ENCODE peak calls at places on chromosome 17, in eight cellular contexts. N is A549, M is GM23248, P is osteoblast, Y is lung, D is GM23338, G is PC-3, S is breast epithelium. I is an unnamed sample.

GRCh38 chr17:80760501-80760900 is 215.9 kb downstream of the RPTOR start:
- DNase-seq in N (no peak), M (no peak), P (no peak), Y (peak; percentile 50), D (no peak), G (peak; percentile 96), S (peak; percentile 62), I (peak; percentile 44)

GRCh38 chr17:75864448-75864871 is 9.3 kb upstream of the WBP2 start:
- DNase-seq in N (no peak), M (peak; percentile 81), P (peak; percentile 72), Y (peak; percentile 69), D (peak; percentile 74), G (no peak), S (no peak), I (peak; percentile 78)

GRCh38 chr17:82802141-82802540 is 37.7 kb downstream of the ZNF750 start:
- DNase-seq in N (no peak), M (peak; percentile 81), P (peak; percentile 97), Y (no peak), D (no peak), G (no peak), S (no peak), I (no peak)

GRCh38 chr17:27257031-27257357 is 36.9 kb upstream of the WSB1 start:
- DNase-seq in N (no peak), M (no peak), P (no peak), Y (no peak), D (no peak), G (no peak), S (no peak), I (no peak)

GRCh38 chr17:51707216-51707615 is 446.9 kb downstream of the UTP18 start:
- DNase-seq in N (no peak), M (no peak), P (no peak), Y (no peak), D (no peak), G (peak; percentile 81), S (no peak), I (no peak)

GRCh38 chr17:7440113-7440822 is 956 bp downstream of the FGF11 start:
- DNase-seq in N (peak; percentile 39), M (peak; percentile 31), P (peak; percentile 86), Y (no peak), D (peak; percentile 79), G (peak; percentile 28), S (peak; percentile 72), I (no peak)

GRCh38 chr17:74639704-74640142 is 16.2 kb upstream of the CD300E start:
- DNase-seq in N (no peak), M (no peak), P (no peak), Y (no peak), D (no peak), G (no peak), S (no peak), I (no peak)

GRCh38 chr17:67262420-67262819 is 17.4 kb upstream of the HELZ start:
- DNase-seq in N (no peak), M (no peak), P (no peak), Y (no peak), D (no peak), G (no peak), S (no peak), I (no peak)

GRCh38 chr17:69609495-69610315 is 195.2 kb downstream of the MAP2K6 start:
- DNase-seq in N (peak; percentile 33), M (peak; percentile 60), P (no peak), Y (no peak), D (peak; percentile 59), G (peak; percentile 68), S (no peak), I (no peak)

GRCh38 chr17:16486373-16487250 is 5.4 kb downstream of the LRRC75A start:
- DNase-seq in N (peak; percentile 38), M (peak; percentile 77), P (peak; percentile 98), Y (peak; percentile 88), D (peak; percentile 84), G (peak; percentile 96), S (peak; percentile 97), I (no peak)

GRCh38 chr17:51298508-51299371 is 38.4 kb downstream of the UTP18 start:
- DNase-seq in N (peak; percentile 67), M (peak; percentile 70), P (peak; percentile 54), Y (no peak), D (peak; percentile 83), G (peak; percentile 68), S (no peak), I (no peak)

GRCh38 chr17:4840893-4841242 is 7.7 kb downstream of the MINK1 start:
- DNase-seq in N (no peak), M (no peak), P (no peak), Y (no peak), D (no peak), G (peak; percentile 34), S (no peak), I (no peak)

GRCh38 chr17:34118564-34118963 is 136.5 kb upstream of the CCL2 start:
- DNase-seq in N (no peak), M (no peak), P (no peak), Y (no peak), D (no peak), G (no peak), S (no peak), I (no peak)

GRCh38 chr17:9238340-9239259 is 217.3 kb downstream of the NTN1 start:
- DNase-seq in N (no peak), M (no peak), P (peak; percentile 72), Y (no peak), D (no peak), G (no peak), S (no peak), I (no peak)
- H3K4me3 ChIP-seq in N (no peak overlapping the region), M (no peak overlapping the region), P (no peak overlapping the region), Y (no peak overlapping the region), D (peak overlapping the region; percentile 61), G (no peak overlapping the region), S (peak overlapping the region; percentile 66), I (no peak overlapping the region)

GRCh38 chr17:11035681-11036080 is 197.8 kb upstream of the PIRT start:
- DNase-seq in N (no peak), M (no peak), P (no peak), Y (no peak), D (no peak), G (no peak), S (no peak), I (no peak)

GRCh38 chr17:11039342-11039741 is 201.5 kb upstream of the PIRT start:
- DNase-seq in N (no peak), M (no peak), P (no peak), Y (no peak), D (no peak), G (no peak), S (no peak), I (no peak)
- H3K27ac ChIP-seq in N (no peak overlapping the region), M (no peak overlapping the region), P (no peak overlapping the region), Y (no peak overlapping the region), D (no peak overlapping the region), G (no peak overlapping the region), S (no peak overlapping the region), I (no peak overlapping the region)

GRCh38 chr17:68355093-68355492 is 63.8 kb downstream of the ARSG start:
- DNase-seq in N (peak; percentile 30), M (peak; percentile 61), P (peak; percentile 94), Y (no peak), D (no peak), G (peak; percentile 53), S (no peak), I (no peak)

GRCh38 chr17:68356520-68356919 is 65.2 kb downstream of the ARSG start:
- DNase-seq in N (no peak), M (no peak), P (no peak), Y (no peak), D (no peak), G (no peak), S (no peak), I (no peak)

GRCh38 chr17:68357886-68358285 is 66.6 kb downstream of the ARSG start:
- DNase-seq in N (no peak), M (no peak), P (no peak), Y (no peak), D (no peak), G (no peak), S (no peak), I (no peak)

GRCh38 chr17:68360198-68360597 is 68.9 kb downstream of the ARSG start:
- DNase-seq in N (no peak), M (no peak), P (no peak), Y (no peak), D (no peak), G (no peak), S (no peak), I (no peak)

DNA sequence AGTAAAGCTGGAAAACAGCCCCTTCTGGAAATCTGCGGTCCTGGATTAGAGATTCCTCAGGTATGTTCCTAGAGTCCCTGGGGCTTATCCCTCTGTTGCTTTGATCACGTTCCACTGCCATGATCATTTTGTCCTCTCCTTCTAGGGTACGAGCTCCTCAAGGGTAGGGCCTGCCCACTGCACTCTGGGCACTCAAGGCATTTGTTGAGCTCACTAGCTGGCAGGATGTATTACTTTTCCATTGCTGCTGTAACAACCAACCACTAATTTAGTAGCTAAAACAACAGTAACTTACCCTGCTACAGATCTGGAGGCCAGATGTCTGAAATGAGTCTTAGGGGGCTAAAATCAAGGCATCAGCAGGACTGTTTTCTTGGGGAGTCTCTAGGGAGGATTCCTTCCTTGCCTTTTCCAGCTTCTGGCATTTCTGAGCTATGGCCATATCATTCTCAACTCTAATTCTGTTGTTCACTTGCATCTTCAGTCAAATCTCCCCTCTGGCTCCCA is 65.7 kb downstream of the ARSG start:
- DNase-seq in N (no peak), M (no peak), P (no peak), Y (no peak), D (no peak), G (no peak), S (no peak), I (no peak)
- H3K4me3 ChIP-seq in N (no peak overlapping the region), M (no peak overlapping the region), P (no peak overlapping the region), Y (no peak overlapping the region), D (no peak overlapping the region), G (no peak overlapping the region), S (no peak overlapping the region), I (no peak overlapping the region)

DNA sequence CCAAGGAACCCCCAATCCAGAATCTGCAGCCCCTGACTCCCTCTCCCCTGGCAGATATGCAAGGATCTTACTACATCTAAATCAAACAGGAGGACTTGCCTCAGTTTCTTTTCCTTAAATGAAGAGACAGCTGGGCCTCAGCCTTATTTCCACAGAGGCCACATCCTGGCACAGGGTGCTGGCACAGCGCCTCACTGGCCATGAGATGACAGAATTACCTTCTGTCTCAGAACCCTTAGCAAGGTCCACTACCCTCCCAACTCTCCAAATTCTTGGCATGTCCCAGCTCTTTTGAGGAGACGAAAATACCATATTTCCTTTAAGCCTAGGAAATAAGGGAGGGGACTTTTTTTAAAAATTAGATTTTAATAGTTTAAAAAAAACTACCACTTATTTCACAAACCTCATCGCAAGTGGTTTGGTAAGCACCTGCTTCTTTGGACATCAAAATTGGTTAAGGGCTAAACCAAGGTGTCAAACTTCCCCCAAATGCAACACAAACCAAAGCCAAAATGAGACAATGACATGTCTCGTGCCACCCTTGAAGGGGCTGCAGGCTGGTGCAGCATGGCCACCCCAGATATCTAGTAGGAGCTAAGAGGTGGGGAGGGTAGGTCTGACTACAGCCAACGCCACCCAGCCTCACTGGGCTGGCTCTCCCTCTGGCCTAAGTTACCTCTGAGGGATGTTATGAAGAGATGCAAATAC is 25.3 kb downstream of the FAM117A start:
- DNase-seq in N (no peak), M (no peak), P (no peak), Y (no peak), D (no peak), G (no peak), S (no peak), I (no peak)
- H3K27ac ChIP-seq in N (no peak overlapping the region), M (no peak overlapping the region), P (no peak overlapping the region), Y (peak overlapping the region; percentile 78), D (peak overlapping the region; percentile 55), G (no peak overlapping the region), S (peak overlapping the region; percentile 50), I (no peak overlapping the region)